ENCODE peak calls at places on chromosomes 16 and 17, in four cellular contexts. Q is tibial nerve, O is fibroblast of the aortic adventitia, S is heart right ventricle. C is an unnamed sample.

GRCh38 chr17:70654706-70655105 is 485.4 kb downstream of the KCNJ2 start:
- DNase-seq in Q (no peak), O (no peak), S (no peak), C (no peak)

GRCh38 chr17:6914711-6915110 is 81.1 kb upstream of the ALOX12 start:
- DNase-seq in Q (no peak), O (peak), S (no peak), C (no peak)

GRCh38 chr16:12568438-12568837 is 235.2 kb downstream of the CPPED1 start:
- DNase-seq in Q (no peak), O (no peak), S (no peak), C (no peak)

GRCh38 chr17:48995871-48996695 is 1.1 kb upstream of the IGF2BP1 start:
- DNase-seq in Q (no peak), O (no peak), S (no peak), C (no peak)

GRCh38 chr16:60905806-60906205 is 1130.4 kb downstream of the CDH8 start:
- DNase-seq in Q (no peak), O (no peak), S (no peak), C (no peak)

GRCh38 chr16:53154513-53154912 is 99.7 kb downstream of the CHD9 start:
- DNase-seq in Q (no peak), O (no peak), S (no peak), C (no peak)

GRCh38 chr16:74034862-74035261 is 261.8 kb upstream of the PSMD7 start:
- DNase-seq in Q (no peak), O (peak), S (no peak), C (peak)

GRCh38 chr16:69503244-69503643 is 62.5 kb upstream of the NFAT5 start:
- DNase-seq in Q (no peak), O (no peak), S (no peak), C (no peak)

GRCh38 chr16:49632798-49633189 is 223.1 kb downstream of the ZNF423 start:
- DNase-seq in Q (no peak), O (no peak), S (no peak), C (no peak)

GRCh38 chr16:69513180-69513966 is 52.4 kb upstream of the NFAT5 start:
- DNase-seq in Q (no peak), O (peak), S (no peak), C (peak)

GRCh38 chr16:81493755-81494433 is 49.3 kb downstream of the CMIP start:
- DNase-seq in Q (no peak), O (peak), S (no peak), C (peak)

GRCh38 chr16:77564791-77565390 is 130.1 kb upstream of the ADAMTS18 start:
- DNase-seq in Q (no peak), O (peak), S (no peak), C (peak)

GRCh38 chr17:20189322-20189721 is 180.2 kb downstream of the SPECC1 start:
- DNase-seq in Q (no peak), O (no peak), S (no peak), C (peak)

GRCh38 chr17:4733073-4733531 is 1.9 kb downstream of the MED11 start:
- DNase-seq in Q (no peak), O (no peak), S (no peak), C (no peak)

GRCh38 chr16:53757971-53758609 is 54.1 kb downstream of the FTO start:
- DNase-seq in Q (no peak), O (no peak), S (no peak), C (no peak)

GRCh38 chr16:81251871-81252270 is 13.4 kb downstream of the BCO1 start:
- DNase-seq in Q (no peak), O (peak), S (no peak), C (no peak)

GRCh38 chr16:4924593-4925378 is 12.2 kb downstream of the PPL start:
- DNase-seq in Q (no peak), O (no peak), S (no peak), C (no peak)

GRCh38 chr17:73991260-73991659 is 212.2 kb upstream of the RPL38 start:
- DNase-seq in Q (no peak), O (no peak), S (no peak), C (no peak)

GRCh38 chr17:72338847-72339790 is 218.3 kb downstream of the SOX9 start:
- DNase-seq in Q (no peak), O (peak), S (no peak), C (peak)

GRCh38 chr17:72191901-72192300 is 71.1 kb downstream of the SOX9 start:
- DNase-seq in Q (peak), O (no peak), S (peak), C (peak)

GRCh38 chr16:68065716-68066305 is 19.4 kb upstream of the NFATC3 start:
- DNase-seq in Q (no peak), O (peak), S (no peak), C (peak)

GRCh38 chr17:57293077-57293476 is 36.8 kb downstream of the MSI2 start:
- DNase-seq in Q (no peak), O (no peak), S (no peak), C (peak)

GRCh38 chr16:14186007-14186953 is 115.2 kb downstream of the MRTFB start:
- DNase-seq in Q (no peak), O (peak), S (peak), C (peak)

GRCh38 chr17:45977976-45978626 is 20.9 kb upstream of the STH start:
- DNase-seq in Q (no peak), O (no peak), S (no peak), C (no peak)

GRCh38 chr17:48054238-48055185 is 6.4 kb downstream of the NFE2L1 start:
- DNase-seq in Q (peak), O (peak), S (peak), C (peak)

GRCh38 chr16:66422366-66422765 is 4.7 kb upstream of the BEAN1 start:
- DNase-seq in Q (no peak), O (no peak), S (no peak), C (no peak)

GRCh38 chr16:69820926-69821541 is 58.9 kb downstream of the WWP2 start:
- DNase-seq in Q (no peak), O (peak), S (no peak), C (no peak)

GRCh38 chr17:31733326-31733725 is 125.7 kb downstream of the COPRS start:
- DNase-seq in Q (no peak), O (no peak), S (no peak), C (no peak)

GRCh38 chr16:12170103-12171025 is 193.8 kb downstream of the SNX29 start:
- DNase-seq in Q (no peak), O (peak), S (no peak), C (peak)

GRCh38 chr17:18172528-18173278 is 10.9 kb upstream of the ALKBH5 start:
- DNase-seq in Q (no peak), O (no peak), S (no peak), C (no peak)

GRCh38 chr17:81135503-81136283 is 29.6 kb upstream of the PVALEF start:
- DNase-seq in Q (no peak), O (no peak), S (no peak), C (no peak)

GRCh38 chr17:39213852-39214251 is 11.9 kb downstream of the STAC2 start:
- DNase-seq in Q (no peak), O (no peak), S (no peak), C (no peak)

GRCh38 chr17:2237960-2238359 is 65.6 kb downstream of the SMG6 start:
- DNase-seq in Q (no peak), O (no peak), S (no peak), C (no peak)

DNA sequence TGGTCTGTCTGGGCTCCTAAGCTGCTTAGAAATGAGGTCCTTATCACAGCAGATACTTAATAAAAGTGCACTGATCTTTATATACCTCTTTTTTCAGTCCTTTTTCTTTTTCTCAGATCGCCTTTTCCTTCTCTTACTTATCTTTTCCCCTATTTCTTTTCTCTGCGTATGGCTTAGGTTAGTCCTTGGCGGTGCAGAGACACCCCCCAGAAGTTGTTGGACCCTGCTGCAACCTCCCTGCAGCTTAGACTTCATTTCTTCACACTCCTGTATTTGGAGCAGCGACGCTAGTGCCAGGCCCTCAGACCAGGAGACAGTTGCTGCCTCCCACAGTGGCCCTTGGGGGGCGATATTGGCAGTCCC is 67.6 kb downstream of the CENPV start:
- DNase-seq in Q (no peak), O (no peak), S (no peak), C (no peak)
- TF ChIP-seq CTCF in Q (peak), O (peak), S (no peak), C (peak)

GRCh38 chr16:661184-661821 is 6.6 kb upstream of the RHOT2 start:
- DNase-seq in Q (no peak), O (no peak), S (no peak), C (no peak)
- TF ChIP-seq CTCF in Q (no peak), O (no peak), S (no peak), C (no peak)

DNA sequence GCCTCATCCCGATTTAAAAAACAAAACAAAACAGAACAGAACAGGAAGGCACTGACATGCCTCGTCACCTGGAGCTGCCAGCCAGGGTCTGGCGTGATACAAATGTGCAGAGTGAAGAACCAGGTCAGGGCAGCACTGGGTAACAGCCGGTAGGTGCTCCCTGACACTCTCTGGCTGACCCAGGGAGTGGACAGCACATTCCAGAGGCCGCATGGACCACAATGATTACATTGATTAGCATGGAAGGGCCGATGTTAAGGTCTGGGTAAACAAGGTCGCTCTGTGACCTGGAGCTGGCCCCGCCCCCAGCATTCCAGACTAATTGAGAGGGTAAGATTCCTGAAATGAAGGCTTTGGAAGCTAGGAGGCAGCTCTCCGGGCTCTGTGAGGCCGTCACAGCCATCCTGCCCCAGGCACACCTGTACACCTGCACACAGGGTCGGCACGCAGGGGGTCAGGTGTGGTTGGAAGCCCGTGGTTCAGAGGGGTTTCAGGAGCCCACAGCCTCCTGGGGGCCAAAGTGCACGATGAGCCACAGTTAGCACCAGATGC is 21.4 kb downstream of the PIEZO1 start:
- DNase-seq in Q (no peak), O (no peak), S (no peak), C (no peak)
- TF ChIP-seq CTCF in Q (no peak), O (no peak), S (no peak), C (no peak)

GRCh38 chr17:75518201-75518600 is 1.9 kb downstream of the TSEN54 start:
- DNase-seq in Q (no peak), O (no peak), S (no peak), C (no peak)

GRCh38 chr17:75516255-75516618 is at the start of gene TSEN54:
- DNase-seq in Q (peak), O (peak), S (peak), C (peak)

GRCh38 chr17:75516619-75517276 is 420 bp downstream of the TSEN54 start:
- DNase-seq in Q (no peak), O (peak), S (peak), C (peak)

GRCh38 chr17:75515523-75516254 is at the start of gene CASKIN2:
- DNase-seq in Q (peak), O (peak), S (peak), C (peak)

GRCh38 chr17:75517277-75517865 is 1.0 kb downstream of the TSEN54 start:
- DNase-seq in Q (no peak), O (no peak), S (no peak), C (no peak)
- TF ChIP-seq CTCF in Q (no peak), O (peak), S (no peak), C (no peak)

GRCh38 chr17:34589120-34589965 is 10.0 kb downstream of the TMEM132E start:
- DNase-seq in Q (no peak), O (no peak), S (no peak), C (no peak)
- TF ChIP-seq CTCF in Q (no peak), O (no peak), S (no peak), C (no peak)

GRCh38 chr17:41116292-41116691 is 1.9 kb downstream of the KRTAP4-11 start:
- DNase-seq in Q (no peak), O (no peak), S (no peak), C (no peak)

GRCh38 chr17:41121742-41122141 is 2.2 kb downstream of the KRTAP4-12 start:
- DNase-seq in Q (no peak), O (no peak), S (no peak), C (no peak)

DNA sequence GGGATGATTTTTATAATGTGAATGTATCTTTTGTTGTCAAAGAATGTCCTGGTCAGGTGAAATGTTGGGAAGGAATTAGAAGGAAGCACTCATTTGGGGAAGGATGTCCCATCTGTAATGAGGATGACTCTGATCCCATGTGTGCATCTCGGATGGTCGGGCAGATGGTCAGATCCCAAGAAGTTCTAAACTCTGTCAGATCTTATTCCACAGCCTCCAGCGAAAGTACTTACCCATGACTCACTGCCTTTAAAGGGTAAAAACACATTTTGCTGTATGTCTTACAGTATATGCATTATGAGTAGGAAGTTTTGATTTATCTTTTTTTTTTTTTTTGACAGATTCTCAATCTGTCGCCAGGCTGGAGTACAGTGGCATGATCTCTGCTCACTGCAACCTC is 548 bp upstream of the KRTAP4-11 start:
- DNase-seq in Q (no peak), O (no peak), S (no peak), C (no peak)
- TF ChIP-seq CTCF in Q (no peak), O (no peak), S (no peak), C (no peak)

DNA sequence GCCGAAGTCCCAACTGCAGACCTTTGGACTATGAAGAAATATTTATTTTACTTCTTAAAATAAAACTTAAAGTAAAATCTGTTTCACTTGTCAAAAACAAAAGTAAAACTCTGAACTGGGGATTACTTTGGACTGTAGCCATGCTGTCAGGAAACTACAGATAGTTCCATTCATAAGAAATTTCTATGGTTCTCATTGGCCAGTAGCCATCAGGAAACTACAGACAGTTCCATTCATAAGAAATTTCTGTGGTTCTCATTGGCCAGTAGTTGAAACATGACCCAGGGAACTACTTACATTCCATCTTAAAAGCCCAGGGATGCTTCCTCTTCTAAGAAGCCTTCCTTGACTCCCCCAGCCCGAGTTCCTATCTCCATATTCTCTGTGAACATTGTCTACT is 335.3 kb downstream of the HS3ST4 start:
- DNase-seq in Q (no peak), O (no peak), S (no peak), C (no peak)
- TF ChIP-seq CTCF in Q (no peak), O (no peak), S (no peak), C (no peak)

GRCh38 chr17:77957869-77958715 is at the start of gene TNRC6C:
- DNase-seq in Q (peak), O (peak), S (peak), C (peak)
- TF ChIP-seq CTCF in Q (peak), O (peak), S (no peak), C (no peak)

GRCh38 chr17:28072935-28073533 is 30.6 kb downstream of the NLK start:
- DNase-seq in Q (no peak), O (no peak), S (no peak), C (no peak)
- TF ChIP-seq CTCF in Q (no peak), O (no peak), S (no peak), C (no peak)